ENCODE peak calls at places on chromosomes 2 and 18, in six cellular contexts. One of them, this sample, is unnamed.

GRCh38 chr2:109266998-109267854 is 138.2 kb downstream of the SH3RF3 start:
- DNase-seq in H1: no peak
- DNase-seq in H9: no peak
- DNase-seq in mesenchymal stem cell: peak
- DNase-seq in neuronal stem cell: peak
- DNase-seq in IMR-90: no peak
- DNase-seq in this sample: no peak

GRCh38 chr2:102094917-102095316 is 47.6 kb upstream of the IL1R1 start:
- DNase-seq in mesenchymal stem cell: peak
- DNase-seq in H9: no peak
- DNase-seq in neuronal stem cell: no peak
- DNase-seq in IMR-90: peak
- DNase-seq in H1: no peak
- DNase-seq in this sample: peak

GRCh38 chr2:20450201-20451108 is 3.6 kb downstream of the RHOB start:
- DNase-seq in IMR-90: peak
- DNase-seq in neuronal stem cell: no peak
- DNase-seq in H1: peak
- DNase-seq in H9: peak
- DNase-seq in mesenchymal stem cell: peak
- DNase-seq in this sample: peak

GRCh38 chr2:101307950-101308431 is 510 bp downstream of the RNF149 start:
- DNase-seq in H1: peak
- DNase-seq in H9: no peak
- DNase-seq in mesenchymal stem cell: peak
- DNase-seq in IMR-90: no peak
- DNase-seq in neuronal stem cell: no peak
- DNase-seq in this sample: peak

GRCh38 chr2:110688594-110689091 is 10.8 kb upstream of the BUB1 start:
- DNase-seq in mesenchymal stem cell: no peak
- DNase-seq in H9: peak
- DNase-seq in IMR-90: no peak
- DNase-seq in H1: peak
- DNase-seq in neuronal stem cell: peak
- DNase-seq in this sample: peak

GRCh38 chr2:71181316-71181715 is 45.6 kb downstream of the PAIP2B start:
- DNase-seq in H9: no peak
- DNase-seq in H1: no peak
- DNase-seq in neuronal stem cell: no peak
- DNase-seq in IMR-90: no peak
- DNase-seq in mesenchymal stem cell: no peak
- DNase-seq in this sample: no peak

GRCh38 chr18:21833619-21834300 is 93.2 kb downstream of the MIB1 start:
- DNase-seq in IMR-90: no peak
- DNase-seq in H9: no peak
- DNase-seq in H1: no peak
- DNase-seq in neuronal stem cell: no peak
- DNase-seq in mesenchymal stem cell: peak
- DNase-seq in this sample: no peak

GRCh38 chr18:2848879-2849254 is 2.1 kb downstream of the EMILIN2 start:
- DNase-seq in neuronal stem cell: no peak
- DNase-seq in IMR-90: no peak
- DNase-seq in H1: no peak
- DNase-seq in H9: no peak
- DNase-seq in mesenchymal stem cell: no peak
- DNase-seq in this sample: no peak

GRCh38 chr2:37870829-37871228 is 54.3 kb upstream of the RMDN2 start:
- DNase-seq in H1: no peak
- DNase-seq in IMR-90: peak
- DNase-seq in neuronal stem cell: no peak
- DNase-seq in mesenchymal stem cell: peak
- DNase-seq in H9: no peak
- DNase-seq in this sample: no peak

GRCh38 chr2:10559825-10560224 is 111.7 kb upstream of the ODC1 start:
- DNase-seq in mesenchymal stem cell: no peak
- DNase-seq in neuronal stem cell: no peak
- DNase-seq in IMR-90: peak
- DNase-seq in H1: no peak
- DNase-seq in H9: no peak
- DNase-seq in this sample: no peak

GRCh38 chr2:121454549-121455090 is 76.1 kb upstream of the RNU4ATAC start:
- DNase-seq in mesenchymal stem cell: no peak
- DNase-seq in H9: no peak
- DNase-seq in IMR-90: no peak
- DNase-seq in neuronal stem cell: no peak
- DNase-seq in H1: no peak
- DNase-seq in this sample: peak

GRCh38 chr2:208847651-208848050 is 441.1 kb downstream of the PTH2R start:
- DNase-seq in neuronal stem cell: no peak
- DNase-seq in H9: no peak
- DNase-seq in H1: no peak
- DNase-seq in mesenchymal stem cell: no peak
- DNase-seq in IMR-90: no peak
- DNase-seq in this sample: no peak

GRCh38 chr2:27932396-27932795 is 41.9 kb downstream of the BABAM2 start:
- DNase-seq in H1: no peak
- DNase-seq in H9: no peak
- DNase-seq in mesenchymal stem cell: peak
- DNase-seq in IMR-90: peak
- DNase-seq in neuronal stem cell: no peak
- DNase-seq in this sample: peak

GRCh38 chr18:12476955-12477354 is 69.2 kb downstream of the PRELID3A start:
- DNase-seq in neuronal stem cell: no peak
- DNase-seq in H1: no peak
- DNase-seq in H9: no peak
- DNase-seq in mesenchymal stem cell: peak
- DNase-seq in IMR-90: no peak
- DNase-seq in this sample: no peak

GRCh38 chr2:64932327-64933216 is 56.6 kb upstream of the SLC1A4 start:
- DNase-seq in H9: no peak
- DNase-seq in neuronal stem cell: no peak
- DNase-seq in mesenchymal stem cell: no peak
- DNase-seq in IMR-90: no peak
- DNase-seq in H1: no peak
- DNase-seq in this sample: no peak

GRCh38 chr2:12921321-12921720 is 204.6 kb downstream of the TRIB2 start:
- DNase-seq in IMR-90: no peak
- DNase-seq in H1: no peak
- DNase-seq in neuronal stem cell: no peak
- DNase-seq in H9: no peak
- DNase-seq in mesenchymal stem cell: no peak
- DNase-seq in this sample: no peak

GRCh38 chr2:4900242-4900641 is 791.9 kb upstream of the SOX11 start:
- DNase-seq in neuronal stem cell: no peak
- DNase-seq in mesenchymal stem cell: no peak
- DNase-seq in H1: no peak
- DNase-seq in IMR-90: no peak
- DNase-seq in H9: no peak
- DNase-seq in this sample: no peak

DNA sequence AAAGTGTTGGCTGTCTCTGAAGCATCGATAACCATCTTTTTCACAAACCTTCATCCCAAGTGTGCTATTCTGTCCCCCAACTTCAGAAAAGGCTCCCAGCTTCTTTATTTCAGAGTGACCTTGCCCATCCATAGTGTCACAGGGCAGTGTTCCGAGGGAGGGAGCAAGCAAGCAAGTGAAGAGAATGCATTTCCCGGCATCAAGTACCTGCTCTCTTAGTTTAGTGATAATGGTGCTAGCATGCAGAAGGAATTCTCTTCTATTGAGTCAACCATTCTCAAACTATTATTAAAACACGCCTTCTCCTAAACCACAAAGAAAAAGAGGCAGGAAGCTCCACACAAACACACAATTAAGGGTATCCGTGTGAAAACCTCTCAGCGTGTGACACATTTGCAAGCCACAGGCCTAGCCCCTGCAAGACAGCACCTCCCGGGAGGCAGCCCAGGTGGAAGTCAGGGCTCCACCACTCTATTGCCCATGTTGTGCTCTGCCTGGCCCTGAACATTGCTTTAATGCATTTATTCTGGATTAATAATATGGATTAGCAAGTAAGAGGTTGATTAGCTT is 504.9 kb downstream of the GALR1 start:
- DNase-seq in neuronal stem cell: no peak
- DNase-seq in IMR-90: no peak
- DNase-seq in mesenchymal stem cell: no peak
- DNase-seq in H1: no peak
- DNase-seq in H9: peak
- DNase-seq in this sample: peak
- H2BK15ac ChIP-seq in neuronal stem cell: no peak
- H2BK15ac ChIP-seq in IMR-90: no peak
- H2BK15ac ChIP-seq in mesenchymal stem cell: no peak
- H2BK15ac ChIP-seq in H1: no peak
- H2BK15ac ChIP-seq in H9: no peak
- H2BK15ac ChIP-seq in this sample: no peak

GRCh38 chr2:40451926-40452605 is at the start of gene SLC8A1:
- DNase-seq in H1: peak
- DNase-seq in mesenchymal stem cell: peak
- DNase-seq in neuronal stem cell: peak
- DNase-seq in IMR-90: peak
- DNase-seq in H9: peak
- DNase-seq in this sample: peak

GRCh38 chr2:40445467-40445866 is 6.4 kb downstream of the SLC8A1 start:
- DNase-seq in IMR-90: peak
- DNase-seq in mesenchymal stem cell: no peak
- DNase-seq in neuronal stem cell: no peak
- DNase-seq in H1: no peak
- DNase-seq in H9: no peak
- DNase-seq in this sample: no peak

GRCh38 chr2:40450066-40450841 is 1.6 kb downstream of the SLC8A1 start:
- DNase-seq in neuronal stem cell: no peak
- DNase-seq in H9: no peak
- DNase-seq in mesenchymal stem cell: peak
- DNase-seq in H1: no peak
- DNase-seq in IMR-90: peak
- DNase-seq in this sample: peak

DNA sequence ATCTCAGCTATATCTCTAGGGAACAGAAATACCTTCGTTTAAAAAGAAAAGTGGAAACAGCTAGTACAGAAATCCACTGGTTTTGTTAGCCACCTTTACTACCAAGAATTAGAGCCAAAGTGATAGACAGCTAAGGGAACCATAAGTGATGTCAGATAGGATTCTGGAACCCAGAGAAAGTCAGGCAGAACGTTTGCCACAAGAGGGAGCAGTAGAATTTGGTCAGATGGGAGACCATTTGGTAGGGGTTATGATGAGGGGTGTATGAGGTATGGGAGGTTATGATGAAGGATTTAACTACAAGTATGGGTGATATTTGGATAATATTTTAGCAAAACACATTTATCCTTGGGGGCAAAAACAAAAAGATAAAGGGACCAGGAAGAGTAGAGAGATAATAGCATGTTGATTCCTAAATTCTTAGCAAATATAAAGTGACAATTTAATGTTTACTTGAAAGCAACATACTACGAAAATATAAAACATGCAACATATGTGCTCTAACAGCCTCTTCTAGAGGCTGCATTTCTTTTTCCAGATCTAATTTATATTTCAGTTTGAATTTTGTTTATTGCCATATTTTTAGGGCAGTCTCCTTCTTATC is 3.3 kb downstream of the SLC8A1 start:
- DNase-seq in H1: no peak
- DNase-seq in H9: peak
- DNase-seq in neuronal stem cell: no peak
- DNase-seq in IMR-90: peak
- DNase-seq in mesenchymal stem cell: peak
- DNase-seq in this sample: peak
- H2BK15ac ChIP-seq in H1: no peak
- H2BK15ac ChIP-seq in H9: no peak
- H2BK15ac ChIP-seq in neuronal stem cell: no peak
- H2BK15ac ChIP-seq in IMR-90: no peak
- H2BK15ac ChIP-seq in mesenchymal stem cell: no peak
- H2BK15ac ChIP-seq in this sample: no peak

GRCh38 chr18:57352271-57352701 is at the start of gene ST8SIA3:
- DNase-seq in H1: no peak
- DNase-seq in IMR-90: no peak
- DNase-seq in H9: no peak
- DNase-seq in neuronal stem cell: no peak
- DNase-seq in mesenchymal stem cell: no peak
- DNase-seq in this sample: no peak
- H2BK15ac ChIP-seq in H1: no peak
- H2BK15ac ChIP-seq in IMR-90: no peak
- H2BK15ac ChIP-seq in H9: no peak
- H2BK15ac ChIP-seq in neuronal stem cell: no peak
- H2BK15ac ChIP-seq in mesenchymal stem cell: no peak
- H2BK15ac ChIP-seq in this sample: no peak

GRCh38 chr2:32284321-32284720 is 6.6 kb downstream of the YIPF4 start:
- DNase-seq in IMR-90: peak
- DNase-seq in H1: no peak
- DNase-seq in mesenchymal stem cell: peak
- DNase-seq in H9: no peak
- DNase-seq in neuronal stem cell: no peak
- DNase-seq in this sample: no peak
- H2BK15ac ChIP-seq in IMR-90: no peak
- H2BK15ac ChIP-seq in H1: no peak
- H2BK15ac ChIP-seq in mesenchymal stem cell: no peak
- H2BK15ac ChIP-seq in H9: no peak
- H2BK15ac ChIP-seq in neuronal stem cell: no peak
- H2BK15ac ChIP-seq in this sample: no peak

DNA sequence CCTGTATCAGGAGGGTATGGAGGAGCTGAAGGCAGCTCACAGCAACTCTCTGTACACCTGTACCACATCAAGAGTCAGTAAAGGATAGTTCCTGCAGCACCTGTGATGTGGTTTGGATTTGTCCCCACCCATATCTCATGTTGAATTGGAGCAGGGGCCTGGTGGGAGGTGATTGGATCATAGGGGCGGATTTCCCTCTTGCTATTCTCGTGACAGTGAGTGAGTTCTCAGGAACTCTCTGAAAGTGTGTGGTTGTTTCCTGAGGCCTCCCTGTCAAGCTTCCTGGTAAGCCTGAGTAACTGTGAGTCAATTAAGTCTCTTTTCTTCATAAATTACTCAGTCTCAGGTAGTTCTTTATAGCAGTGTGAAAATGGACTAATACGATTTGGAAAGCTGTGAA is 28.9 kb downstream of the OSBPL1A start:
- DNase-seq in H9: no peak
- DNase-seq in neuronal stem cell: no peak
- DNase-seq in IMR-90: peak
- DNase-seq in H1: no peak
- DNase-seq in mesenchymal stem cell: no peak
- DNase-seq in this sample: peak
- H2BK15ac ChIP-seq in H9: no peak
- H2BK15ac ChIP-seq in neuronal stem cell: no peak
- H2BK15ac ChIP-seq in IMR-90: no peak
- H2BK15ac ChIP-seq in H1: no peak
- H2BK15ac ChIP-seq in mesenchymal stem cell: no peak
- H2BK15ac ChIP-seq in this sample: no peak